ENCODE peak calls at places on chromosomes 2 and 18, in four cellular contexts. A is GM12878, P is K562, J is HepG2. W is an unnamed sample.

GRCh38 chr2:25374827-25375226 is 33.1 kb upstream of the DNMT3A start:
- DNase-seq in J (no peak), A (no peak), P (no peak), W (no peak)

GRCh38 chr2:71000780-71001591 is 6.3 kb upstream of the TEX261 start:
- DNase-seq in P (peak), A (no peak), J (peak), W (peak)

GRCh38 chr2:188158337-188159100 is 133.2 kb upstream of the GULP1 start:
- DNase-seq in A (no peak), J (no peak), P (no peak), W (no peak)

GRCh38 chr2:37582911-37583310 is 88.5 kb downstream of the CDC42EP3 start:
- DNase-seq in A (no peak), J (no peak), P (no peak), W (no peak)

GRCh38 chr2:96773922-96774321 is 13.2 kb downstream of the CNNM4 start:
- DNase-seq in P (no peak), A (no peak), J (no peak), W (no peak)

GRCh38 chr18:63180333-63180732 is 139.2 kb downstream of the BCL2 start:
- DNase-seq in P (no peak), J (no peak), A (no peak), W (no peak)

GRCh38 chr18:63223837-63224236 is 95.7 kb downstream of the BCL2 start:
- DNase-seq in J (no peak), P (no peak), A (no peak), W (no peak)

GRCh38 chr2:174053784-174054183 is 88.6 kb upstream of the SP3 start:
- DNase-seq in J (no peak), A (no peak), P (no peak), W (no peak)

DNA sequence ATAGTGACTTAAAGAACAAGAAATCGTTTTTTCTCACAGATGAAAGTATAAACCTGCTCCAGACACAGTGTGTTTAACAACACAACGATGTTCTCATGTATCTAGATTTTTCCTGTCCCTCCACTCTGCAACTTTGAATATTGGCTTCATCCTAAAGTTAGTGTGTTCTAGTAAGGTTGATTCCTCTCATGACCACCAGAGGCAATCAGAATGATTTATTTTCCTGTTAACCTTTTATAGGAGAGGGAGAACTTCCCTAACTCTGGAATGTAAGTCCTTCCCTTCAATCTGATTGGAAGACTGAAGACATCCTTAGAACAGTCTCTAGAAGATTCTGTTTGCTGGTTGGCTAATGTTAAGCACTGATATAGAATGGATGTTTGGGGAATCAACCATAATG is 41.0 kb upstream of the TAF4B start:
- DNase-seq in J (peak), P (no peak), A (no peak), W (no peak)
- TF ChIP-seq BRCA1 in J (no peak), P (no peak), A (no peak), W (no peak)

GRCh38 chr2:145221032-145221431 is 701.1 kb upstream of the ZEB2 start:
- DNase-seq in P (no peak), J (no peak), A (no peak), W (no peak)
- TF ChIP-seq BRCA1 in P (no peak), J (no peak), A (no peak), W (no peak)

GRCh38 chr2:11134349-11134748 is 20.9 kb upstream of the SLC66A3 start:
- DNase-seq in J (peak), P (no peak), A (no peak), W (no peak)
- TF ChIP-seq BRCA1 in J (no peak), P (no peak), A (no peak), W (no peak)

DNA sequence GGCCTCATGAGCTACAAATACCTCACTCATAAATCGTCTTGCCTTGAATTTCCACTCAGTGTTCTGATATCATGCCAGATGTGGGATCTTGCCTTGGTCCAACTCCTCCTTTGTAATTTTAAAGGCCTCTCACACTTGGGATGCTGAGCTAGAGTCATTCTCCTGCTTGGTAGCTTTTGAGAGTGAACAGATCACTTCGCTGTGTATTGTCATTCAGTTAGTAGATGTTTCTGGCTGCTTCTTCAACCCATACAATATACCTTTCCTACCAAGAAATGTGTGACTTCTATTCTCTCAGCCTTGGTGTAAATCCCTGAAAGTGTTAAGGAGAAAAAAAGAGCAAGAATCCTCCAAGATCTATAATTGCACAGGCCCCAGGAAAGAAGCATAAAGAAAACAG is 309.1 kb downstream of the NRXN1 start:
- DNase-seq in P (no peak), A (no peak), J (no peak), W (no peak)
- TF ChIP-seq BRCA1 in P (no peak), A (no peak), J (no peak), W (no peak)

DNA sequence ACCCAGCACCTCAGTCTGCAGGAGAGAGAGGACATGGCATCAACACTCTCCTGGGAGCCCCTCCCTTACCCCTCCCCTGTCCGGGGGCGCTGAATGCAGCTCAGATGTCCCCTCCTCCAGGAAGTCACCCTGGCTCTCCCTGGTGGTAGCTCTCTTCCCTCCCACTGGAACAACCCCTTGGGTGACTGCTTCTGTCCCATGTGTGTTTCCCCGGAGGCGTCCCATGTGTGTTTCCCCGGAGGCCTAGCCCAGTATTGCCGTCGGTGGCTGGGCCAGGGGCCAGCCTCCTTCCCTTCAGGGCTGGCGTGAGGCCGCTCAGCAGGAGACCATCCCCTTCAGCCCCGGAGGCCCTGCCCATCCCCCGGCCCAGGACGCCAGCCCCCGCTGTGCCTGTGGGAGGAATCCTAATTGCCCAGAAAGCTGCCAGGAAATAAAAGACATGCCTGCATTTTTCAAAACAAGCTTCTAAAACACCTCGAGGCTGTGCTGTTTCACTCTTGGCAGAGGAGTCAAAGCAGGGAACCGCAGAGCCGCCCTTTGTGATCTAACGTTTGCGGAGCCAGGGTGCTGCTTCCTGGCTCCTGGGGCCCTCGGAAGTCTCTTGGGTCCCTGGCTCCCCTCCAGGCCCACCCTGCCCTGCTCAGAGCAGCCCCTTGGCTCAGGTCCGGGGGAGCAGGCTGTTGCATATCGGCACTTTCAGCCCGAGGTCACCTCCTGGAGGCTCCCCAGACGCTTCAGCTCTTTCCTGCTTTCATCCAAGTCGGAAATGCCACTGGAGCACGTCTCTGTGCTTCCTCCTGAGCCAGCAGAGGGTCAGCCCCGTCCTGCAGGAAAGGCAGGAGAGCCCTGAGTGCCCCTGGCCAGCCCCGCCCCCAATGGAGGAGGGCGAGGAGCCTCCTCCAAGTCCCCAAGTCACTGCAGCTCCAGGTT is 11.4 kb downstream of the SNED1 start:
- DNase-seq in P (no peak), J (no peak), A (no peak), W (no peak)
- TF ChIP-seq BRCA1 in P (no peak), J (no peak), A (no peak), W (no peak)

GRCh38 chr18:9914584-9915290 is 921 bp downstream of the VAPA start:
- DNase-seq in A (no peak), J (peak), P (no peak), W (peak)
- TF ChIP-seq BRCA1 in A (no peak), J (no peak), P (no peak), W (no peak)

DNA sequence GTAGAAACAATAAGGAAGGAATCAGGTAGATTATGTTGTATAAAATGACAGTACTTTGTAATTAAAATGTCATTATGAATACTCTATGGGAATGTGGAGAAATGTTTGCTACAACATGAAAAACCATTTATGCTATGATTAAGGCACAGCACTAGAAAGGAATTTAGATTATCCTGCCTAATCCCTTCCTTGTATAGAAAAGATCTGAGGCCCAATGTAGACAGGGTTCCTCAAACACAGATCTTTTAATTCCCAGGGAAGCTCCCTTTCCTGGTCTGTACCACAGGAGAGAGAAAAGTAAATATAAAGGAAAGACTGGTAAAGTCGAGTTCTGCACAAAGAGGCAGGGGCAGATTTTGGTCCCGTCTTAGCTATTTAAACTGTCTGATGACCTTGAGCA is 84.8 kb downstream of the ICA1L start:
- DNase-seq in P (no peak), J (peak), A (no peak), W (no peak)
- TF ChIP-seq BRCA1 in P (no peak), J (no peak), A (no peak), W (no peak)

GRCh38 chr2:190974629-190975361 is 39.2 kb downstream of the STAT1 start:
- DNase-seq in J (no peak), P (no peak), A (no peak), W (no peak)
- TF ChIP-seq BRCA1 in J (no peak), P (no peak), A (no peak), W (no peak)

GRCh38 chr2:191359186-191359585 is 114.0 kb downstream of the MYO1B start:
- DNase-seq in P (no peak), A (no peak), J (no peak), W (no peak)
- TF ChIP-seq BRCA1 in P (no peak), A (no peak), J (no peak), W (no peak)

DNA sequence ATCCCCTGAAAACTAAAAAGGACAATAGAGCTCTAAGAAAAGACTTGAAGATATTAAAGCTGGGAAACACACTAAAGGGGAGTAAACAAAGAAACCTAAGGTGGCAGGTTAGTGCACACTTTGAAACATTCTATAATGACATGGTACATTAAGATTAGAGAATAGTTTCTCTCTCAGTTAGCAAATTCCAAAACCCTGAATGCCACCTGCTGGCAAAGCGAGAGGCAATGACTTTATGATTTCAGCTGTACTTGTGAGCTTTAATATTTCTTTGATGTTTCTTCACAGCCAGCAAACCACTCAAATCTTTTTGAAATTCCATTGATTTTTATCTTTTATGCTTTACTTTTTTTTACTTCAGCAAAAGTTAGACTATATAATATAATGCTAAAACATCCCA is 86.3 kb downstream of the LRP2 start:
- DNase-seq in P (no peak), A (no peak), J (no peak), W (no peak)
- TF ChIP-seq BRCA1 in P (no peak), A (no peak), J (no peak), W (no peak)

W was measured in H1.